ENCODE peak calls at places on chromosomes 6 and 20, in six cellular contexts. One of them, this sample, is unnamed.

GRCh38 chr6:90083891-90084290 is 189.6 kb downstream of the GJA10 start:
- DNase-seq in tibial nerve: no peak
- DNase-seq in breast epithelium: no peak
- DNase-seq in HFFc6: no peak
- DNase-seq in glutamatergic neuron: no peak
- DNase-seq in hepatocyte: no peak
- DNase-seq in this sample: no peak

GRCh38 chr6:105136433-105137350 is 43.1 kb downstream of the POPDC3 start:
- DNase-seq in hepatocyte: peak; percentile 57
- DNase-seq in breast epithelium: no peak
- DNase-seq in glutamatergic neuron: peak; percentile 80
- DNase-seq in HFFc6: peak; percentile 31
- DNase-seq in tibial nerve: peak; percentile 28
- DNase-seq in this sample: no peak

GRCh38 chr6:137519629-137520176 is 25.5 kb upstream of the OLIG3 start:
- DNase-seq in tibial nerve: no peak
- DNase-seq in breast epithelium: no peak
- DNase-seq in HFFc6: no peak
- DNase-seq in hepatocyte: no peak
- DNase-seq in glutamatergic neuron: no peak
- DNase-seq in this sample: no peak

GRCh38 chr20:57659789-57660509 is 39.7 kb upstream of the ZBP1 start:
- DNase-seq in hepatocyte: no peak
- DNase-seq in glutamatergic neuron: peak; percentile 9
- DNase-seq in tibial nerve: peak; percentile 5
- DNase-seq in HFFc6: no peak
- DNase-seq in breast epithelium: peak; percentile 30
- DNase-seq in this sample: no peak

GRCh38 chr20:10023911-10024310 is 10.9 kb upstream of the ANKEF1 start:
- DNase-seq in tibial nerve: no peak
- DNase-seq in glutamatergic neuron: no peak
- DNase-seq in breast epithelium: no peak
- DNase-seq in hepatocyte: no peak
- DNase-seq in HFFc6: no peak
- DNase-seq in this sample: no peak

GRCh38 chr6:40719671-40720374 is 132.7 kb upstream of the LRFN2 start:
- DNase-seq in glutamatergic neuron: no peak
- DNase-seq in HFFc6: peak; percentile 5
- DNase-seq in tibial nerve: no peak
- DNase-seq in breast epithelium: no peak
- DNase-seq in hepatocyte: peak; percentile 55
- DNase-seq in this sample: peak; percentile 16

GRCh38 chr20:21365771-21366170 is 31.6 kb downstream of the NKX2-4 start:
- DNase-seq in hepatocyte: no peak
- DNase-seq in HFFc6: no peak
- DNase-seq in tibial nerve: no peak
- DNase-seq in breast epithelium: no peak
- DNase-seq in glutamatergic neuron: no peak
- DNase-seq in this sample: no peak

GRCh38 chr6:163951990-163952389 is 537.5 kb downstream of the QKI start:
- DNase-seq in tibial nerve: no peak
- DNase-seq in breast epithelium: no peak
- DNase-seq in HFFc6: no peak
- DNase-seq in hepatocyte: no peak
- DNase-seq in glutamatergic neuron: no peak
- DNase-seq in this sample: no peak

GRCh38 chr20:14360386-14360785 is 23.0 kb upstream of the FLRT3 start:
- DNase-seq in breast epithelium: no peak
- DNase-seq in hepatocyte: peak; percentile 12
- DNase-seq in HFFc6: no peak
- DNase-seq in tibial nerve: no peak
- DNase-seq in glutamatergic neuron: no peak
- DNase-seq in this sample: no peak

GRCh38 chr6:20312581-20312980 is 89.1 kb upstream of the E2F3 start:
- DNase-seq in glutamatergic neuron: no peak
- DNase-seq in hepatocyte: no peak
- DNase-seq in HFFc6: no peak
- DNase-seq in breast epithelium: no peak
- DNase-seq in tibial nerve: no peak
- DNase-seq in this sample: no peak

GRCh38 chr6:24540197-24540596 is 45.4 kb downstream of the ALDH5A1 start:
- DNase-seq in glutamatergic neuron: no peak
- DNase-seq in HFFc6: no peak
- DNase-seq in tibial nerve: no peak
- DNase-seq in breast epithelium: no peak
- DNase-seq in hepatocyte: no peak
- DNase-seq in this sample: no peak

GRCh38 chr20:57663681-57664451 is 43.6 kb upstream of the ZBP1 start:
- DNase-seq in breast epithelium: peak; percentile 46
- DNase-seq in hepatocyte: no peak
- DNase-seq in tibial nerve: no peak
- DNase-seq in glutamatergic neuron: peak; percentile 10
- DNase-seq in HFFc6: no peak
- DNase-seq in this sample: no peak

GRCh38 chr6:37624606-37625574 is 72.8 kb downstream of the MDGA1 start:
- DNase-seq in breast epithelium: no peak
- DNase-seq in tibial nerve: no peak
- DNase-seq in HFFc6: no peak
- DNase-seq in glutamatergic neuron: no peak
- DNase-seq in hepatocyte: no peak
- DNase-seq in this sample: peak; percentile 32

GRCh38 chr6:163334264-163334663 is 80.3 kb upstream of the QKI start:
- DNase-seq in breast epithelium: no peak
- DNase-seq in glutamatergic neuron: no peak
- DNase-seq in tibial nerve: no peak
- DNase-seq in hepatocyte: no peak
- DNase-seq in HFFc6: no peak
- DNase-seq in this sample: no peak

GRCh38 chr6:24874776-24875175 is 61.0 kb downstream of the RIPOR2 start:
- DNase-seq in hepatocyte: no peak
- DNase-seq in HFFc6: no peak
- DNase-seq in glutamatergic neuron: no peak
- DNase-seq in breast epithelium: no peak
- DNase-seq in tibial nerve: no peak
- DNase-seq in this sample: no peak

GRCh38 chr6:132188865-132189264 is 212.4 kb downstream of the MOXD1 start:
- DNase-seq in breast epithelium: no peak
- DNase-seq in HFFc6: peak; percentile 51
- DNase-seq in glutamatergic neuron: no peak
- DNase-seq in tibial nerve: no peak
- DNase-seq in hepatocyte: no peak
- DNase-seq in this sample: peak; percentile 37

GRCh38 chr20:41671143-41671542 is 53.0 kb upstream of the CHD6 start:
- DNase-seq in glutamatergic neuron: no peak
- DNase-seq in hepatocyte: no peak
- DNase-seq in breast epithelium: no peak
- DNase-seq in HFFc6: no peak
- DNase-seq in tibial nerve: no peak
- DNase-seq in this sample: no peak

GRCh38 chr6:21807299-21807698 is 213.7 kb downstream of the SOX4 start:
- DNase-seq in HFFc6: no peak
- DNase-seq in breast epithelium: no peak
- DNase-seq in hepatocyte: no peak
- DNase-seq in tibial nerve: no peak
- DNase-seq in glutamatergic neuron: no peak
- DNase-seq in this sample: no peak

GRCh38 chr6:103983860-103984259 is 875.9 kb downstream of the HACE1 start:
- DNase-seq in breast epithelium: no peak
- DNase-seq in hepatocyte: no peak
- DNase-seq in HFFc6: no peak
- DNase-seq in glutamatergic neuron: no peak
- DNase-seq in tibial nerve: no peak
- DNase-seq in this sample: no peak

DNA sequence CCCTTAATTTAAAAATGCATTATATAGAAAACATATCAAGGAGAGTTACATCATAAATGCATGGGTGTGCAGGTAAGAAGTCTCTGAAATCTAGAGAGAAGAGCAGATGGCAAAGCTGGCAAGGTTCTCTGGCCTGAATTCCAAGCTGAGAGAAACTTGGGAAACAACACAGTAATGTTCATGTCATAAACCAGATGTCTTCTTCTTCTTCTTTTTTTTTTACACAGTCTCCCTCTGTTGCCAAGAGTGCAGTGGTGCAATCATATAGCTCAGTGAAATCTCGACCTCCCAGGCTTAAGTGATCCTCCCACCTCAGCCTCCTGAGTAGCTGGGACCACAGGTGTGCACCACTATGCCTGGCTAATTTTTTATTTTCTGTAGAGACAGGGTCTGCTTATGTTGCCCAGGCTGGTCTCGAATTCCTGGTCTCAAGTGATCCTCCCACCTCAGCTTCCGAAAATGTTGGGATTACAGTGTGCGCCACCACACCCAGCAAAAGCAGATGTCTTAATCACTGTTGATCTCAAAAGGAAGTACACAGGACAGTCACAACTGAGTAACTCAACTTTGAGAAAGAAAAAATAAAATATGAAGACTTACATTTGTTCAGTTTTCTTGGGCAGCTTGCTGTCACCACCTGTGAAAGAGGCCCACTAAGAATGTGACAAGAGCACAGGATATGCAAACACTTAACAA is 77.3 kb downstream of the DNAAF9 start:
- DNase-seq in HFFc6: peak; percentile 12
- DNase-seq in tibial nerve: no peak
- DNase-seq in glutamatergic neuron: no peak
- DNase-seq in hepatocyte: no peak
- DNase-seq in breast epithelium: no peak
- DNase-seq in this sample: no peak
- TF ChIP-seq CTCF in HFFc6: peak; percentile 46
- TF ChIP-seq CTCF in tibial nerve: no peak
- TF ChIP-seq CTCF in glutamatergic neuron: no peak
- TF ChIP-seq CTCF in hepatocyte: no peak
- TF ChIP-seq CTCF in breast epithelium: no peak
- TF ChIP-seq CTCF in this sample: no peak

DNA sequence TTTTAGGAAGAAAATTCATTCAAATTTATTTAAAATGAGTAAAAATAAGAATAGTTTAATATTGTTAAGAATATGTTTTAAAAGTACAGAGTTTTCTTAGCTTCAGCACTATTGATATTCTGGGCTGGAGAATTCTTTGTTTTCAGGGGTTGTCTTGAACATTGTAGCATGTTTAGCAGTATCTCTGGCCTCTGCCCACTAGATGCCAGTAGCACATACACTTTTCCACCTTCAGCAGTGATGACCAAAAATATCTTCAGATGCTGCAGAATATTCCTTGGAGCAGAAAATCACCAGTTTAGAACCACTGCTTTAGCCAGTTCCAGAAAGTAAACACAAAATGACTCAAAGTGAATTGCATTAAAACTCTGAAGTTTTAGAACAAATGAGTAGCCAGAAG is 19.4 kb upstream of the SDHAF4 start:
- DNase-seq in HFFc6: peak; percentile 47
- DNase-seq in hepatocyte: peak; percentile 17
- DNase-seq in glutamatergic neuron: no peak
- DNase-seq in breast epithelium: no peak
- DNase-seq in tibial nerve: no peak
- DNase-seq in this sample: no peak
- TF ChIP-seq CTCF in HFFc6: peak; percentile 67
- TF ChIP-seq CTCF in hepatocyte: peak; percentile 54
- TF ChIP-seq CTCF in glutamatergic neuron: no peak
- TF ChIP-seq CTCF in breast epithelium: no peak
- TF ChIP-seq CTCF in tibial nerve: peak; percentile 26
- TF ChIP-seq CTCF in this sample: peak; percentile 53

GRCh38 chr20:64096535-64096934 is 10.8 kb downstream of the NPBWR2 start:
- DNase-seq in hepatocyte: no peak
- DNase-seq in tibial nerve: no peak
- DNase-seq in HFFc6: no peak
- DNase-seq in breast epithelium: no peak
- DNase-seq in glutamatergic neuron: no peak
- DNase-seq in this sample: no peak

GRCh38 chr20:64099086-64099786 is 8.1 kb downstream of the NPBWR2 start:
- DNase-seq in breast epithelium: no peak
- DNase-seq in tibial nerve: no peak
- DNase-seq in hepatocyte: no peak
- DNase-seq in glutamatergic neuron: no peak
- DNase-seq in HFFc6: no peak
- DNase-seq in this sample: no peak

GRCh38 chr20:64099880-64100565 is 7.3 kb downstream of the NPBWR2 start:
- DNase-seq in glutamatergic neuron: no peak
- DNase-seq in tibial nerve: no peak
- DNase-seq in hepatocyte: no peak
- DNase-seq in HFFc6: no peak
- DNase-seq in breast epithelium: no peak
- DNase-seq in this sample: no peak

GRCh38 chr20:64100566-64100888 is 6.8 kb downstream of the NPBWR2 start:
- DNase-seq in hepatocyte: no peak
- DNase-seq in breast epithelium: no peak
- DNase-seq in tibial nerve: no peak
- DNase-seq in glutamatergic neuron: no peak
- DNase-seq in HFFc6: no peak
- DNase-seq in this sample: no peak

GRCh38 chr20:64098471-64099013 is 8.8 kb downstream of the NPBWR2 start:
- DNase-seq in glutamatergic neuron: no peak
- DNase-seq in breast epithelium: no peak
- DNase-seq in tibial nerve: no peak
- DNase-seq in hepatocyte: no peak
- DNase-seq in HFFc6: no peak
- DNase-seq in this sample: no peak
- TF ChIP-seq CTCF in glutamatergic neuron: no peak
- TF ChIP-seq CTCF in breast epithelium: no peak
- TF ChIP-seq CTCF in tibial nerve: no peak
- TF ChIP-seq CTCF in hepatocyte: no peak
- TF ChIP-seq CTCF in HFFc6: no peak
- TF ChIP-seq CTCF in this sample: no peak

GRCh38 chr20:1508576-1508975 is 17.4 kb upstream of the SIRPB2 start:
- DNase-seq in glutamatergic neuron: no peak
- DNase-seq in HFFc6: no peak
- DNase-seq in hepatocyte: no peak
- DNase-seq in breast epithelium: no peak
- DNase-seq in tibial nerve: no peak
- DNase-seq in this sample: no peak

GRCh38 chr20:1505361-1505760 is 14.1 kb upstream of the SIRPB2 start:
- DNase-seq in breast epithelium: no peak
- DNase-seq in hepatocyte: no peak
- DNase-seq in glutamatergic neuron: no peak
- DNase-seq in HFFc6: peak; percentile 74
- DNase-seq in tibial nerve: no peak
- DNase-seq in this sample: no peak

GRCh38 chr20:1505871-1506270 is 14.7 kb upstream of the SIRPB2 start:
- DNase-seq in HFFc6: peak; percentile 58
- DNase-seq in breast epithelium: no peak
- DNase-seq in glutamatergic neuron: no peak
- DNase-seq in hepatocyte: no peak
- DNase-seq in tibial nerve: no peak
- DNase-seq in this sample: no peak

GRCh38 chr20:1507276-1507675 is 16.1 kb upstream of the SIRPB2 start:
- DNase-seq in glutamatergic neuron: no peak
- DNase-seq in hepatocyte: no peak
- DNase-seq in tibial nerve: no peak
- DNase-seq in breast epithelium: no peak
- DNase-seq in HFFc6: no peak
- DNase-seq in this sample: no peak

DNA sequence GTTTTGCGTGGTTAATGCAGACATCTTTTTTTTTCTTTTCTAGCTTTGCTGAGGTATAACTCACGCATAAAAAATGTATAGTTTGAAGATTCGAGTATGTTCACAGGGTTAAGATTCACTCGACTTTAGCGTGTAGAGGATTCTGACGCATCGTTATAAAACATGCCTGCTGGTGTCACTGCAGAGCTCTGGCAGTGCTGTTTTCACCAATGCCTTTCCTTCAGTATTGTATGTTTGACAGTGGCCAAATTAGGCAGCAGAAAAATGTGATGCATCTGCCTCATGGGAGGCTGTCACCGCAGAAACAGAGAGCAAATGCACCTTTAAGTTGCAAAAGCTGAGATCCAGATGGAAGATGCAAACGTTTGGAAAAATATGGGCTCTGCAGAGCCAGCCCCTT is 18.0 kb upstream of the SIRPB2 start:
- DNase-seq in breast epithelium: no peak
- DNase-seq in hepatocyte: peak; percentile 33
- DNase-seq in HFFc6: peak; percentile 52
- DNase-seq in glutamatergic neuron: no peak
- DNase-seq in tibial nerve: no peak
- DNase-seq in this sample: no peak
- TF ChIP-seq CTCF in breast epithelium: no peak
- TF ChIP-seq CTCF in hepatocyte: peak; percentile 34
- TF ChIP-seq CTCF in HFFc6: peak; percentile 69
- TF ChIP-seq CTCF in glutamatergic neuron: no peak
- TF ChIP-seq CTCF in tibial nerve: no peak
- TF ChIP-seq CTCF in this sample: peak; percentile 43

This sample was measured in kidney epithelial cell.